ENCODE peak calls at places on chromosome 12, in nine cellular contexts. One of them, this sample, is unnamed. For H3K4me1, the result is how much of the 10 kb centered on the place peaks cover.

GRCh38 chr12:80877706-80878384 is 59.9 kb downstream of the LIN7A start:
- DNase-seq in right lobe of liver: no peak
- DNase-seq in lower lobe of right lung: no peak
- DNase-seq in left ventricle myocardium inferior: no peak
- DNase-seq in aorta: no peak
- DNase-seq in GM23248: peak
- DNase-seq in heart right ventricle: no peak
- DNase-seq in upper lobe of left lung: no peak
- DNase-seq in MM.1S: no peak
- DNase-seq in this sample: no peak

GRCh38 chr12:52086366-52086765 is 6.9 kb downstream of the SMIM41 start:
- DNase-seq in aorta: no peak
- DNase-seq in right lobe of liver: peak
- DNase-seq in MM.1S: no peak
- DNase-seq in lower lobe of right lung: no peak
- DNase-seq in upper lobe of left lung: peak
- DNase-seq in left ventricle myocardium inferior: no peak
- DNase-seq in heart right ventricle: no peak
- DNase-seq in GM23248: peak
- DNase-seq in this sample: no peak

GRCh38 chr12:57268264-57268663 is 17.3 kb upstream of the STAC3 start:
- DNase-seq in heart right ventricle: no peak
- DNase-seq in lower lobe of right lung: no peak
- DNase-seq in right lobe of liver: no peak
- DNase-seq in left ventricle myocardium inferior: no peak
- DNase-seq in upper lobe of left lung: no peak
- DNase-seq in aorta: no peak
- DNase-seq in MM.1S: no peak
- DNase-seq in GM23248: peak
- DNase-seq in this sample: no peak

GRCh38 chr12:57864811-57865751 is 18.6 kb upstream of the CTDSP2 start:
- DNase-seq in aorta: peak
- DNase-seq in lower lobe of right lung: peak
- DNase-seq in left ventricle myocardium inferior: peak
- DNase-seq in heart right ventricle: peak
- DNase-seq in GM23248: peak
- DNase-seq in upper lobe of left lung: peak
- DNase-seq in MM.1S: peak
- DNase-seq in right lobe of liver: peak
- DNase-seq in this sample: peak

GRCh38 chr12:52165096-52165855 is 26.5 kb downstream of the KRT80 start:
- DNase-seq in MM.1S: no peak
- DNase-seq in lower lobe of right lung: no peak
- DNase-seq in GM23248: no peak
- DNase-seq in upper lobe of left lung: no peak
- DNase-seq in left ventricle myocardium inferior: no peak
- DNase-seq in aorta: no peak
- DNase-seq in heart right ventricle: no peak
- DNase-seq in right lobe of liver: no peak
- DNase-seq in this sample: no peak

GRCh38 chr12:16027012-16027411 is 115.9 kb downstream of the DERA start:
- DNase-seq in GM23248: peak
- DNase-seq in MM.1S: no peak
- DNase-seq in right lobe of liver: no peak
- DNase-seq in left ventricle myocardium inferior: no peak
- DNase-seq in upper lobe of left lung: no peak
- DNase-seq in aorta: no peak
- DNase-seq in lower lobe of right lung: no peak
- DNase-seq in heart right ventricle: no peak
- DNase-seq in this sample: no peak

GRCh38 chr12:93225094-93225493 is 152.6 kb upstream of the NUDT4 start:
- DNase-seq in right lobe of liver: no peak
- DNase-seq in heart right ventricle: no peak
- DNase-seq in upper lobe of left lung: no peak
- DNase-seq in MM.1S: no peak
- DNase-seq in lower lobe of right lung: no peak
- DNase-seq in left ventricle myocardium inferior: no peak
- DNase-seq in aorta: no peak
- DNase-seq in GM23248: no peak
- DNase-seq in this sample: no peak

GRCh38 chr12:31339831-31340622 is 14.1 kb upstream of the SINHCAF start:
- DNase-seq in lower lobe of right lung: no peak
- DNase-seq in heart right ventricle: no peak
- DNase-seq in GM23248: no peak
- DNase-seq in right lobe of liver: no peak
- DNase-seq in aorta: no peak
- DNase-seq in left ventricle myocardium inferior: no peak
- DNase-seq in MM.1S: no peak
- DNase-seq in upper lobe of left lung: no peak
- DNase-seq in this sample: no peak

GRCh38 chr12:49920915-49921286 is 17.2 kb upstream of the FAIM2 start:
- DNase-seq in heart right ventricle: no peak
- DNase-seq in MM.1S: no peak
- DNase-seq in lower lobe of right lung: no peak
- DNase-seq in upper lobe of left lung: no peak
- DNase-seq in left ventricle myocardium inferior: no peak
- DNase-seq in aorta: no peak
- DNase-seq in GM23248: no peak
- DNase-seq in right lobe of liver: no peak
- DNase-seq in this sample: no peak

GRCh38 chr12:32025906-32026305 is 66.7 kb downstream of the RESF1 start:
- DNase-seq in heart right ventricle: no peak
- DNase-seq in upper lobe of left lung: no peak
- DNase-seq in left ventricle myocardium inferior: no peak
- DNase-seq in aorta: no peak
- DNase-seq in GM23248: no peak
- DNase-seq in MM.1S: peak
- DNase-seq in lower lobe of right lung: no peak
- DNase-seq in right lobe of liver: no peak
- DNase-seq in this sample: no peak

GRCh38 chr12:107651867-107652449 is 33.6 kb upstream of the PWP1 start:
- DNase-seq in lower lobe of right lung: no peak
- DNase-seq in left ventricle myocardium inferior: no peak
- DNase-seq in MM.1S: no peak
- DNase-seq in right lobe of liver: no peak
- DNase-seq in aorta: no peak
- DNase-seq in GM23248: no peak
- DNase-seq in heart right ventricle: no peak
- DNase-seq in upper lobe of left lung: no peak
- DNase-seq in this sample: no peak

GRCh38 chr12:109304485-109304884 is 4.6 kb downstream of the FOXN4 start:
- DNase-seq in aorta: peak
- DNase-seq in right lobe of liver: no peak
- DNase-seq in upper lobe of left lung: no peak
- DNase-seq in heart right ventricle: no peak
- DNase-seq in GM23248: no peak
- DNase-seq in MM.1S: no peak
- DNase-seq in left ventricle myocardium inferior: no peak
- DNase-seq in lower lobe of right lung: no peak
- DNase-seq in this sample: no peak

GRCh38 chr12:91974541-91974940 is 171.1 kb downstream of the BTG1 start:
- DNase-seq in right lobe of liver: no peak
- DNase-seq in GM23248: peak
- DNase-seq in lower lobe of right lung: no peak
- DNase-seq in upper lobe of left lung: no peak
- DNase-seq in MM.1S: no peak
- DNase-seq in heart right ventricle: no peak
- DNase-seq in aorta: no peak
- DNase-seq in left ventricle myocardium inferior: no peak
- DNase-seq in this sample: no peak

GRCh38 chr12:54300732-54301427 is at the start of gene NFE2:
- DNase-seq in right lobe of liver: peak
- DNase-seq in left ventricle myocardium inferior: peak
- DNase-seq in lower lobe of right lung: peak
- DNase-seq in aorta: peak
- DNase-seq in GM23248: peak
- DNase-seq in heart right ventricle: peak
- DNase-seq in MM.1S: peak
- DNase-seq in upper lobe of left lung: peak
- DNase-seq in this sample: no peak

GRCh38 chr12:16324300-16324699 is 23.1 kb upstream of the MGST1 start:
- DNase-seq in left ventricle myocardium inferior: no peak
- DNase-seq in upper lobe of left lung: no peak
- DNase-seq in heart right ventricle: no peak
- DNase-seq in right lobe of liver: no peak
- DNase-seq in lower lobe of right lung: no peak
- DNase-seq in aorta: no peak
- DNase-seq in GM23248: no peak
- DNase-seq in MM.1S: no peak
- DNase-seq in this sample: no peak

GRCh38 chr12:66164349-66164821 is 5.4 kb downstream of the TMBIM4 start:
- DNase-seq in heart right ventricle: no peak
- DNase-seq in lower lobe of right lung: no peak
- DNase-seq in right lobe of liver: no peak
- DNase-seq in left ventricle myocardium inferior: no peak
- DNase-seq in aorta: no peak
- DNase-seq in upper lobe of left lung: no peak
- DNase-seq in GM23248: peak
- DNase-seq in MM.1S: no peak
- DNase-seq in this sample: no peak

GRCh38 chr12:26275313-26276257 is 80.2 kb downstream of the SSPN start:
- DNase-seq in GM23248: no peak
- DNase-seq in left ventricle myocardium inferior: no peak
- DNase-seq in heart right ventricle: no peak
- DNase-seq in upper lobe of left lung: no peak
- DNase-seq in lower lobe of right lung: no peak
- DNase-seq in MM.1S: no peak
- DNase-seq in right lobe of liver: no peak
- DNase-seq in aorta: no peak
- DNase-seq in this sample: no peak

GRCh38 chr12:16766736-16767135 is 160.8 kb upstream of the LMO3 start:
- DNase-seq in GM23248: no peak
- DNase-seq in left ventricle myocardium inferior: no peak
- DNase-seq in aorta: no peak
- DNase-seq in lower lobe of right lung: no peak
- DNase-seq in heart right ventricle: no peak
- DNase-seq in right lobe of liver: no peak
- DNase-seq in upper lobe of left lung: no peak
- DNase-seq in MM.1S: peak
- DNase-seq in this sample: no peak

GRCh38 chr12:123444396-123445026 is 8.0 kb upstream of the RILPL2 start:
- DNase-seq in heart right ventricle: no peak
- DNase-seq in aorta: no peak
- DNase-seq in GM23248: peak
- DNase-seq in right lobe of liver: no peak
- DNase-seq in lower lobe of right lung: no peak
- DNase-seq in MM.1S: no peak
- DNase-seq in left ventricle myocardium inferior: no peak
- DNase-seq in upper lobe of left lung: no peak
- DNase-seq in this sample: no peak

GRCh38 chr12:76621582-76622024 is 62.0 kb upstream of the OSBPL8 start:
- DNase-seq in aorta: peak
- DNase-seq in lower lobe of right lung: peak
- DNase-seq in left ventricle myocardium inferior: peak
- DNase-seq in right lobe of liver: peak
- DNase-seq in GM23248: peak
- DNase-seq in MM.1S: peak
- DNase-seq in heart right ventricle: no peak
- DNase-seq in upper lobe of left lung: no peak
- DNase-seq in this sample: peak

GRCh38 chr12:123942277-123942653 is 30.4 kb downstream of the CCDC92 start:
- DNase-seq in left ventricle myocardium inferior: no peak
- DNase-seq in lower lobe of right lung: no peak
- DNase-seq in upper lobe of left lung: no peak
- DNase-seq in aorta: peak
- DNase-seq in right lobe of liver: no peak
- DNase-seq in MM.1S: no peak
- DNase-seq in heart right ventricle: no peak
- DNase-seq in GM23248: peak
- DNase-seq in this sample: no peak

GRCh38 chr12:49970030-49970429 is 2.7 kb upstream of the AQP6 start:
- DNase-seq in upper lobe of left lung: no peak
- DNase-seq in left ventricle myocardium inferior: no peak
- DNase-seq in aorta: no peak
- DNase-seq in lower lobe of right lung: no peak
- DNase-seq in heart right ventricle: no peak
- DNase-seq in right lobe of liver: no peak
- DNase-seq in GM23248: no peak
- DNase-seq in MM.1S: no peak
- DNase-seq in this sample: no peak

GRCh38 chr12:95168746-95169145 is 48.5 kb downstream of the FGD6 start:
- DNase-seq in heart right ventricle: no peak
- DNase-seq in aorta: no peak
- DNase-seq in MM.1S: no peak
- DNase-seq in right lobe of liver: no peak
- DNase-seq in upper lobe of left lung: no peak
- DNase-seq in GM23248: no peak
- DNase-seq in left ventricle myocardium inferior: no peak
- DNase-seq in lower lobe of right lung: no peak
- DNase-seq in this sample: no peak

GRCh38 chr12:11709513-11709912 is 60.0 kb downstream of the ETV6 start:
- DNase-seq in lower lobe of right lung: no peak
- DNase-seq in heart right ventricle: no peak
- DNase-seq in GM23248: no peak
- DNase-seq in upper lobe of left lung: no peak
- DNase-seq in aorta: no peak
- DNase-seq in left ventricle myocardium inferior: no peak
- DNase-seq in right lobe of liver: no peak
- DNase-seq in MM.1S: no peak
- DNase-seq in this sample: no peak
- H3K4me1 ChIP-seq in lower lobe of right lung: half or more
- H3K4me1 ChIP-seq in heart right ventricle: half or more
- H3K4me1 ChIP-seq in GM23248: under half
- H3K4me1 ChIP-seq in upper lobe of left lung: half or more
- H3K4me1 ChIP-seq in aorta: under half
- H3K4me1 ChIP-seq in left ventricle myocardium inferior: half or more
- H3K4me1 ChIP-seq in right lobe of liver: under half
- H3K4me1 ChIP-seq in MM.1S: under half
- H3K4me1 ChIP-seq in this sample: under half

GRCh38 chr12:97177482-97177881 is 270.4 kb downstream of the NEDD1 start:
- DNase-seq in upper lobe of left lung: no peak
- DNase-seq in aorta: no peak
- DNase-seq in lower lobe of right lung: no peak
- DNase-seq in heart right ventricle: no peak
- DNase-seq in right lobe of liver: no peak
- DNase-seq in GM23248: no peak
- DNase-seq in left ventricle myocardium inferior: no peak
- DNase-seq in MM.1S: no peak
- DNase-seq in this sample: no peak
- H3K27ac ChIP-seq in upper lobe of left lung: no peak
- H3K27ac ChIP-seq in aorta: no peak
- H3K27ac ChIP-seq in lower lobe of right lung: no peak
- H3K27ac ChIP-seq in heart right ventricle: no peak
- H3K27ac ChIP-seq in right lobe of liver: no peak
- H3K27ac ChIP-seq in GM23248: no peak
- H3K27ac ChIP-seq in left ventricle myocardium inferior: no peak
- H3K27ac ChIP-seq in MM.1S: no peak
- H3K27ac ChIP-seq in this sample: no peak

GRCh38 chr12:121634836-121635235 is 8.5 kb downstream of the ORAI1 start:
- DNase-seq in MM.1S: no peak
- DNase-seq in lower lobe of right lung: no peak
- DNase-seq in GM23248: no peak
- DNase-seq in upper lobe of left lung: no peak
- DNase-seq in left ventricle myocardium inferior: no peak
- DNase-seq in aorta: no peak
- DNase-seq in heart right ventricle: no peak
- DNase-seq in right lobe of liver: no peak
- DNase-seq in this sample: no peak
- H3K4me1 ChIP-seq in MM.1S: under half
- H3K4me1 ChIP-seq in lower lobe of right lung: half or more
- H3K4me1 ChIP-seq in GM23248: under half
- H3K4me1 ChIP-seq in upper lobe of left lung: half or more
- H3K4me1 ChIP-seq in left ventricle myocardium inferior: under half
- H3K4me1 ChIP-seq in aorta: under half
- H3K4me1 ChIP-seq in heart right ventricle: half or more
- H3K4me1 ChIP-seq in right lobe of liver: under half
- H3K4me1 ChIP-seq in this sample: under half

GRCh38 chr12:79547735-79548347 is 142.9 kb downstream of the PAWR start:
- DNase-seq in aorta: no peak
- DNase-seq in upper lobe of left lung: no peak
- DNase-seq in heart right ventricle: no peak
- DNase-seq in lower lobe of right lung: no peak
- DNase-seq in GM23248: peak
- DNase-seq in right lobe of liver: no peak
- DNase-seq in MM.1S: peak
- DNase-seq in left ventricle myocardium inferior: no peak
- DNase-seq in this sample: no peak
- H3K27ac ChIP-seq in aorta: peak
- H3K27ac ChIP-seq in upper lobe of left lung: peak
- H3K27ac ChIP-seq in heart right ventricle: peak
- H3K27ac ChIP-seq in lower lobe of right lung: peak
- H3K27ac ChIP-seq in GM23248: peak
- H3K27ac ChIP-seq in right lobe of liver: peak
- H3K27ac ChIP-seq in MM.1S: no peak
- H3K27ac ChIP-seq in left ventricle myocardium inferior: peak
- H3K27ac ChIP-seq in this sample: peak